ENCODE peak calls at places on chromosome 9, in eight cellular contexts. R is stimulated activated CD4-positive, alpha-beta T cell treated with anti-CD3 and anti-CD28 coated beads, TNF-alpha, amount 100 ng/mL, for 24 hours; Q is nephron progenitor cell; X is kidney epithelial cell; T is NT2/D1; V is NCI-H1092; L is A549; J is neural crest cell. P is an unnamed sample.

GRCh38 chr9:137428311-137428630 is 5.1 kb downstream of the NOXA1 start:
- DNase-seq in R (no peak), Q (no peak), X (no peak), T (no peak), V (no peak), L (no peak), J (no peak), P (no peak)

GRCh38 chr9:127779136-127779981 is 893 bp upstream of the SH2D3C start:
- DNase-seq in R (peak; percentile 55), Q (no peak), X (no peak), T (no peak), V (no peak), L (no peak), J (no peak), P (no peak)

GRCh38 chr9:123460091-123460490 is 104.1 kb downstream of the CRB2 start:
- DNase-seq in R (no peak), Q (no peak), X (peak; percentile 14), T (no peak), V (no peak), L (no peak), J (no peak), P (no peak)

GRCh38 chr9:3968891-3969290 is 331.0 kb downstream of the GLIS3 start:
- DNase-seq in R (no peak), Q (no peak), X (peak; percentile 67), T (no peak), V (no peak), L (no peak), J (no peak), P (no peak)

GRCh38 chr9:93295031-93295430 is 111.1 kb downstream of the WNK2 start:
- DNase-seq in R (no peak), Q (no peak), X (no peak), T (no peak), V (no peak), L (no peak), J (no peak), P (no peak)

GRCh38 chr9:76817489-76817888 is 53.3 kb downstream of the PCA3 start:
- DNase-seq in R (no peak), Q (no peak), X (no peak), T (no peak), V (no peak), L (peak; percentile 15), J (no peak), P (no peak)

GRCh38 chr9:136942881-136943230 is 1.7 kb downstream of the FBXW5 start:
- DNase-seq in R (no peak), Q (no peak), X (no peak), T (no peak), V (no peak), L (no peak), J (no peak), P (no peak)

GRCh38 chr9:82109626-82110025 is 121.1 kb downstream of the SPATA31D1 start:
- DNase-seq in R (no peak), Q (no peak), X (no peak), T (no peak), V (no peak), L (no peak), J (no peak), P (no peak)

GRCh38 chr9:17229945-17230560 is 95.2 kb downstream of the CNTLN start:
- DNase-seq in R (no peak), Q (no peak), X (no peak), T (no peak), V (no peak), L (no peak), J (no peak), P (no peak)

GRCh38 chr9:22111871-22112247 is 102.8 kb upstream of the CDKN2B start:
- DNase-seq in R (no peak), Q (no peak), X (peak; percentile 70), T (no peak), V (no peak), L (no peak), J (no peak), P (no peak)

GRCh38 chr9:96420468-96421219 is 2.5 kb upstream of the ZNF367 start:
- DNase-seq in R (no peak), Q (no peak), X (peak; percentile 98), T (peak; percentile 74), V (no peak), L (peak; percentile 92), J (no peak), P (peak; percentile 96)

GRCh38 chr9:2116073-2116472 is 100.9 kb downstream of the SMARCA2 start:
- DNase-seq in R (no peak), Q (no peak), X (no peak), T (peak; percentile 35), V (no peak), L (peak; percentile 23), J (no peak), P (no peak)

GRCh38 chr9:27412081-27412480 is 112.0 kb upstream of the IFNK start:
- DNase-seq in R (no peak), Q (no peak), X (no peak), T (no peak), V (no peak), L (no peak), J (no peak), P (no peak)

GRCh38 chr9:20941177-20941690 is 90.2 kb downstream of the HACD4 start:
- DNase-seq in R (peak; percentile 48), Q (peak; percentile 55), X (peak; percentile 21), T (peak; percentile 81), V (peak; percentile 83), L (peak; percentile 48), J (peak; percentile 39), P (no peak)

GRCh38 chr9:77438653-77439052 is 209.5 kb downstream of the GNA14 start:
- DNase-seq in R (no peak), Q (no peak), X (no peak), T (no peak), V (no peak), L (no peak), J (no peak), P (no peak)

GRCh38 chr9:127417130-127418036 is 6.8 kb upstream of the ZNF79 start:
- DNase-seq in R (no peak), Q (no peak), X (no peak), T (no peak), V (no peak), L (no peak), J (no peak), P (no peak)

GRCh38 chr9:93517331-93517730 is 59.1 kb upstream of the PHF2 start:
- DNase-seq in R (no peak), Q (no peak), X (no peak), T (no peak), V (no peak), L (no peak), J (no peak), P (no peak)

GRCh38 chr9:9061599-9061998 is 1262.0 kb upstream of the DMAC1 start:
- DNase-seq in R (no peak), Q (no peak), X (no peak), T (no peak), V (peak; percentile 72), L (no peak), J (no peak), P (no peak)

GRCh38 chr9:92738661-92739081 is 26.0 kb downstream of the BICD2 start:
- DNase-seq in R (no peak), Q (no peak), X (no peak), T (no peak), V (no peak), L (no peak), J (no peak), P (no peak)

GRCh38 chr9:127380479-127380878 is 16.5 kb upstream of the SLC2A8 start:
- DNase-seq in R (no peak), Q (no peak), X (no peak), T (no peak), V (no peak), L (no peak), J (no peak), P (no peak)

GRCh38 chr9:35107337-35108290 is 4.7 kb upstream of the STOML2 start:
- DNase-seq in R (no peak), Q (no peak), X (no peak), T (no peak), V (no peak), L (no peak), J (no peak), P (no peak)

GRCh38 chr9:74887041-74887980 is at the start of gene TRPM6:
- DNase-seq in R (no peak), Q (peak; percentile 75), X (peak; percentile 21), T (peak; percentile 42), V (peak; percentile 60), L (peak; percentile 35), J (peak; percentile 42), P (peak; percentile 30)

GRCh38 chr9:37618817-37619216 is 26.4 kb upstream of the TOMM5 start:
- DNase-seq in R (no peak), Q (no peak), X (no peak), T (no peak), V (no peak), L (no peak), J (no peak), P (no peak)

GRCh38 chr9:123039617-123040219 is 6.3 kb downstream of the GPR21 start:
- DNase-seq in R (no peak), Q (no peak), X (no peak), T (no peak), V (no peak), L (no peak), J (no peak), P (no peak)

GRCh38 chr9:86948153-86948929 is 1.0 kb upstream of the GAS1 start:
- DNase-seq in R (peak; percentile 49), Q (peak; percentile 85), X (no peak), T (no peak), V (peak; percentile 32), L (peak; percentile 68), J (peak; percentile 69), P (peak; percentile 46)

GRCh38 chr9:35258665-35259474 is 97.1 kb downstream of the UNC13B start:
- DNase-seq in R (no peak), Q (peak; percentile 61), X (peak; percentile 19), T (peak; percentile 25), V (peak; percentile 75), L (peak; percentile 13), J (peak; percentile 51), P (peak; percentile 23)

GRCh38 chr9:13841801-13842462 is 472.0 kb downstream of the NFIB start:
- DNase-seq in R (no peak), Q (no peak), X (no peak), T (no peak), V (no peak), L (no peak), J (no peak), P (no peak)

GRCh38 chr9:111828193-111828592 is 33.5 kb upstream of the SHOC1 start:
- DNase-seq in R (no peak), Q (no peak), X (no peak), T (no peak), V (no peak), L (no peak), J (no peak), P (no peak)

GRCh38 chr9:35526087-35526801 is 36.3 kb downstream of the RUSC2 start:
- DNase-seq in R (no peak), Q (no peak), X (no peak), T (no peak), V (no peak), L (no peak), J (no peak), P (no peak)

GRCh38 chr9:12698293-12698692 is 5.1 kb downstream of the TYRP1 start:
- DNase-seq in R (no peak), Q (no peak), X (no peak), T (no peak), V (no peak), L (no peak), J (no peak), P (no peak)

GRCh38 chr9:108710424-108710823 is 145.4 kb downstream of the ACTL7B start:
- DNase-seq in R (no peak), Q (no peak), X (no peak), T (no peak), V (no peak), L (no peak), J (no peak), P (no peak)

GRCh38 chr9:99513441-99514112 is 291.5 kb downstream of the SEC61B start:
- DNase-seq in R (no peak), Q (no peak), X (no peak), T (no peak), V (no peak), L (no peak), J (no peak), P (no peak)

GRCh38 chr9:124020520-124021384 is 9.2 kb downstream of the LHX2 start:
- DNase-seq in R (no peak), Q (peak; percentile 61), X (no peak), T (no peak), V (no peak), L (no peak), J (no peak), P (no peak)

GRCh38 chr9:75483636-75484035 is 395.3 kb downstream of the OSTF1 start:
- DNase-seq in R (no peak), Q (no peak), X (no peak), T (no peak), V (no peak), L (no peak), J (no peak), P (no peak)

P was measured in retinal pigment epithelial cell.